ENCODE peak calls at places on chromosomes 13 and 19, in four cellular contexts. A is GM23338, Q is neural progenitor cell, M is MM.1S. O is an unnamed sample.

GRCh38 chr19:19487077-19488040 is 28.0 kb downstream of the TSSK6 start:
- DNase-seq in A (no peak), Q (no peak), M (no peak), O (no peak)

GRCh38 chr13:74087304-74087703 is 46.9 kb downstream of the KLF12 start:
- DNase-seq in M (no peak), Q (no peak), A (no peak), O (no peak)

GRCh38 chr13:35876601-35877000 is 254.6 kb downstream of the DCLK1 start:
- DNase-seq in M (no peak), A (no peak), Q (no peak), O (no peak)

GRCh38 chr19:48970923-48971395 is 5.8 kb downstream of the FTL start:
- DNase-seq in Q (peak; percentile 94), A (peak; percentile 97), M (peak; percentile 72), O (peak; percentile 80)

GRCh38 chr19:13622727-13623126 is 116.4 kb upstream of the CACNA1A start:
- DNase-seq in Q (peak; percentile 56), A (peak; percentile 33), M (no peak), O (no peak)

GRCh38 chr13:33228645-33229445 is 56.7 kb downstream of the STARD13 start:
- DNase-seq in A (peak; percentile 73), M (peak; percentile 40), Q (peak; percentile 51), O (no peak)

GRCh38 chr13:77969299-77969698 is 50.7 kb upstream of the EDNRB start:
- DNase-seq in Q (no peak), A (no peak), M (no peak), O (no peak)

GRCh38 chr19:18772620-18773587 is 18.2 kb downstream of the COMP start:
- DNase-seq in Q (no peak), M (no peak), A (peak; percentile 4), O (no peak)

GRCh38 chr19:33441277-33441699 is 67.8 kb downstream of the CEBPG start:
- DNase-seq in A (no peak), Q (no peak), M (no peak), O (no peak)

GRCh38 chr13:65677906-65678305 is 1552.2 kb downstream of the PCDH9 start:
- DNase-seq in M (no peak), Q (no peak), A (peak; percentile 34), O (no peak)

GRCh38 chr13:112510987-112511715 is 76.8 kb downstream of the TUBGCP3 start:
- DNase-seq in Q (no peak), M (no peak), A (no peak), O (no peak)

GRCh38 chr13:36919206-36919832 is 719 bp downstream of the SMAD9 start:
- DNase-seq in M (no peak), A (peak; percentile 76), Q (peak; percentile 76), O (no peak)
- TF ChIP-seq EZH2 in M (no peak), A (no peak), Q (no peak), O (no peak)

DNA sequence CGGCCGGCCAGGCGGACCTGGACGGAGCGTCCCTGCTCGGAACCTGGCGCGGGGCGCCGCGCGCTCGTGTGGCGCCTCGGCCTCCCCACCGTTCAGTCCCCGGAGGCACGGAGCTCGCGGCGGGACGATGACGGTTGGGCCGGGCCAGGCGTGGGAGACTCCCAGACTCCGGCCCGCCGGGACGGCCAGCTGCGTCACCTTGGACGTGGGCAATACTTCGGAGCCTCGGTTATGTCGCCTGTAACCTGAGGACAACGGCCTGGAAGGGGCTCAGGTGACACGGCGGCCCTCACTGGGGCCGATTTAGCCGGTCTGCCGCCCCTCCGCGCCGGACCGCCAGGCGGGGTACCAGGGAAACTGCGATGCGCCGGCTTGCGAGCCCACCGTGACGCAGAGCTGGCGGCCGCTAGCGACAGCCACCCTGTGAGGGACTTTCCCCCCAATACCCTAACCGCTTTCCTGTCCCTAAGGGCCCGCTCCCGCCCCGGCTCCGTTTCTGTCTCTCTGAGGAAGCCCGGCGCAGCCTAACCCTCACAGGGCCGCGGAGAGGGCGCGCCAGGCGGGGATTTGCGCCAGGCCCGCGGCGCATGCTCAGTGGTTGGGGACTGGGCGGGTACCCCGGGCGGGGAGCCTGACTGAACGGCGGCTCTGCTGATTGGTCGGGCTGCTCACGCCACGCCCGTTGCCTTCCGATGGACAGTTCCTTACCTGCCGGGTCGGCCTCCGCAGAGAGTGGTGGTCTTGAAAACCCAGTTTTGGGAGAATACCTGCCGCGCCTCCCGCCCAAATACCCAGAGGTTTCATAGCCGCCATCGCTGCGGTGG is 109.5 kb upstream of the DOCK9 start:
- DNase-seq in M (peak; percentile 94), Q (peak; percentile 94), A (peak; percentile 98), O (peak; percentile 93)
- TF ChIP-seq EZH2 in M (no peak), Q (peak; percentile 24), A (no peak), O (no peak)

GRCh38 chr13:27959976-27960361 is 9.1 kb downstream of the CDX2 start:
- DNase-seq in M (no peak), Q (no peak), A (no peak), O (no peak)

GRCh38 chr13:27962982-27963381 is 6.1 kb downstream of the CDX2 start:
- DNase-seq in M (no peak), A (no peak), Q (no peak), O (no peak)

GRCh38 chr13:27962128-27962841 is 6.8 kb downstream of the CDX2 start:
- DNase-seq in M (no peak), Q (peak; percentile 45), A (peak; percentile 56), O (no peak)

GRCh38 chr13:27960362-27961226 is 8.5 kb downstream of the CDX2 start:
- DNase-seq in M (peak; percentile 10), A (peak; percentile 92), Q (peak; percentile 89), O (peak; percentile 39)

DNA sequence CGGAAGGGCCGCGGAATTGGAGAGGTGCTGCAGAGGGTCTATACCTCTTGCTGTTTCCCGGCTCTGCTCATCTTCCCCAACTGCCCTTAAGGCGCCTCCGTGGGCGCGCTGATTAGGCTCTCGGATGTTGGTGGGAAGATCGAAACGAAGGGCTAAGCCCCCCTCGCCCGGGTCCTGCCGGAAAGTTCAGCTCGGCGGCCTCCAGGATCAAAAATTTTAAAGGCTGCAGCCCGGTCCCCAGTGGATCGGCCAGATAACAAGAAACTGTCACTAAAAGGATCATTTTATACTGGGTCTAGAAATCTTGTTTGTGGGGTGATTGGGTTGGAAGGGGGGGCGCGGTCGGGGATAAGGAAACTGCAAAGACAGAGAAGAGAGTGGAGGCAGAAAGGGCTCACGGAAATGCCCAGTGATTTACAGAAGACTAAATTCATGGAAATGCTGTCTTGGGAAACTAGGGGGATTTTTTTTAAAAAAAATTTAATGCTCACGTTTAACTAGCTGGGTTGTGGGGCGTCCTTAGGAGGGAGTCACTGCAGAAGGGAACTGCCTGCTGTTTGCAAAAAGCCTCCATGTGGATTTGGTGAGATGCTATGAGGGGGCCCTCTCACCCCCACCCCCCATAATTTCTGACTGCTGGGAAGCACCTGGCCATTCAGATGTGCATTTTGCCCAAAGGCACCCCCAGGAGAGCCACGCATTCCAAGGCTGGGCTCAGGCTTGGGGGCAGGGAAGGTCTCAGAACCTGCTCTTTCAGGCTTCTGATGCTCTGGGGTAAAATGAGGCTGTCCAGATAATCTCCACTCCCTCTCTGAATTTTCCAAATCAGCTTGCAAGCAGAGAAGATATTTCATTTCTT is 7.7 kb downstream of the CDX2 start:
- DNase-seq in Q (no peak), M (no peak), A (peak; percentile 76), O (no peak)
- TF ChIP-seq EZH2 in Q (peak; percentile 91), M (no peak), A (peak; percentile 85), O (no peak)

DNA sequence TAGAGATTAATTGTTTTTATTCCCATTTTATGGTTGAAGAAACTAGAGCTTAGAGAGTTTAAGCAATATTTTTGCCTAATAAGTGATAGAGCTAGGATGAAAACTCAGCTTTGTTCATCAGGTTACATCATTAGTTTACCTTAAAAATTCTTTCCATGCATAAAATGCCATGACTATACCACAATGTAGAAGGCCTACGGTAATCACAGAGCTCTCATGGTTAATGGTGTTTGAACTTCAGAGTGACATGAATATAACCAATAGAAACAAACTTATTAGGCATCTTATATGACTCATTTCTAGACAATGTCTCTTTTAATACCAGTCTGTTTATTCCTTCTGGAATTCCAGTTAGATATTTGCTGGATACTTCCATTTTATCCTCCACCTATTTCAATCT is 78.5 kb downstream of the FGF9 start:
- DNase-seq in A (no peak), M (no peak), Q (no peak), O (no peak)
- TF ChIP-seq EZH2 in A (no peak), M (no peak), Q (no peak), O (no peak)

GRCh38 chr19:1671716-1672037 is 19.3 kb upstream of the TCF3 start:
- DNase-seq in M (peak; percentile 63), Q (no peak), A (no peak), O (no peak)

GRCh38 chr19:1668048-1668338 is 15.6 kb upstream of the TCF3 start:
- DNase-seq in Q (no peak), A (no peak), M (no peak), O (no peak)

GRCh38 chr19:1665565-1666047 is 13.2 kb upstream of the TCF3 start:
- DNase-seq in A (no peak), M (peak; percentile 68), Q (no peak), O (no peak)

GRCh38 chr19:1672038-1672768 is 19.8 kb upstream of the TCF3 start:
- DNase-seq in M (peak; percentile 65), Q (peak; percentile 73), A (peak; percentile 52), O (peak; percentile 52)

GRCh38 chr19:1668339-1669123 is 16.1 kb upstream of the TCF3 start:
- DNase-seq in Q (peak; percentile 54), A (peak; percentile 64), M (peak; percentile 77), O (no peak)
- TF ChIP-seq EZH2 in Q (peak; percentile 57), A (no peak), M (no peak), O (no peak)

GRCh38 chr19:17456127-17456526 is 4.6 kb downstream of the NXNL1 start:
- DNase-seq in A (no peak), M (no peak), Q (no peak), O (no peak)

GRCh38 chr19:17454579-17454978 is 6.1 kb upstream of the TMEM221 start:
- DNase-seq in M (no peak), A (peak; percentile 76), Q (peak; percentile 62), O (no peak)

GRCh38 chr19:17457621-17458020 is 3.1 kb downstream of the NXNL1 start:
- DNase-seq in M (no peak), A (no peak), Q (no peak), O (no peak)

GRCh38 chr19:17455308-17455707 is 5.4 kb downstream of the NXNL1 start:
- DNase-seq in Q (no peak), M (no peak), A (no peak), O (no peak)

GRCh38 chr19:17455711-17456123 is 5.0 kb downstream of the NXNL1 start:
- DNase-seq in M (no peak), Q (peak; percentile 37), A (peak; percentile 55), O (no peak)
- TF ChIP-seq EZH2 in M (no peak), Q (peak; percentile 45), A (no peak), O (no peak)